ENCODE peak calls at places on chromosomes 11 and 22, in seven cellular contexts. Z is activated CD4-positive, alpha-beta T cell treated with anti-CD3 and anti-CD28 coated beads for 48 hours; S is stimulated activated CD4-positive, alpha-beta T cell treated with anti-CD3 and anti-CD28 coated beads, Interleukin-1b, Interleukin-23, amount 100 ng/mL, for 1 hour; N is progenitor cell of endocrine pancreas; Q is germinal center; W is T-cell; U is colonic mucosa. T is an unnamed sample.
A peak's percentile ranks its signal among the peaks of the same experiment; 100 is the strongest.

GRCh38 chr11:108601150-108601549 is 7.6 kb upstream of the EXPH5 start:
- DNase-seq in S (no peak), W (no peak), Q (no peak), Z (no peak), U (no peak), N (no peak), T (no peak)

GRCh38 chr11:36377759-36378553 is 81.9 kb downstream of the PRR5L start:
- DNase-seq in W (no peak), N (no peak), U (no peak), Q (no peak), Z (no peak), S (no peak), T (no peak)

GRCh38 chr11:1882265-1883238 is 9.1 kb downstream of the PRR33 start:
- DNase-seq in S (peak; percentile 81), N (peak; percentile 78), Q (peak; percentile 86), W (peak; percentile 64), Z (peak; percentile 87), U (peak; percentile 81), T (no peak)

GRCh38 chr11:12808519-12808918 is 134.3 kb downstream of the TEAD1 start:
- DNase-seq in N (no peak), Q (no peak), Z (no peak), S (no peak), W (no peak), U (no peak), T (no peak)

GRCh38 chr11:132911186-132911585 is 621.1 kb downstream of the OPCML start:
- DNase-seq in W (no peak), U (no peak), Z (no peak), S (no peak), N (no peak), Q (no peak), T (no peak)

GRCh38 chr11:34308049-34308692 is 49.6 kb downstream of the ABTB2 start:
- DNase-seq in N (no peak), W (no peak), Z (peak; percentile 6), U (no peak), S (no peak), Q (no peak), T (no peak)

GRCh38 chr11:359181-359714 is 10.1 kb upstream of the B4GALNT4 start:
- DNase-seq in U (no peak), Z (peak; percentile 59), Q (no peak), N (no peak), W (no peak), S (peak; percentile 12), T (no peak)

GRCh38 chr22:18091916-18092526 is 14.2 kb downstream of the PEX26 start:
- DNase-seq in N (no peak), S (no peak), U (peak; percentile 89), Q (no peak), Z (peak; percentile 24), W (no peak), T (no peak)

GRCh38 chr22:38618258-38618657 is 37.9 kb downstream of the FAM227A start:
- DNase-seq in Q (no peak), W (no peak), U (no peak), S (no peak), Z (no peak), N (no peak), T (no peak)

GRCh38 chr11:70433966-70434812 is 35.9 kb downstream of the CTTN start:
- DNase-seq in S (no peak), N (no peak), W (no peak), Q (peak; percentile 39), Z (no peak), U (no peak), T (no peak)

GRCh38 chr11:44307340-44308099 is 2.4 kb downstream of the ALX4 start:
- DNase-seq in U (no peak), N (no peak), S (no peak), Q (no peak), Z (no peak), W (no peak), T (no peak)

GRCh38 chr11:7611411-7611810 is 61.9 kb downstream of the CYB5R2 start:
- DNase-seq in Z (no peak), S (no peak), U (no peak), N (no peak), Q (no peak), W (no peak), T (no peak)

GRCh38 chr11:103671143-103671651 is 365.2 kb upstream of the DDI1 start:
- DNase-seq in W (no peak), Q (no peak), U (no peak), Z (no peak), S (no peak), N (no peak), T (no peak)

GRCh38 chr11:33060271-33060670 is 20.9 kb downstream of the TCP11L1 start:
- DNase-seq in U (no peak), W (no peak), S (no peak), N (no peak), Z (no peak), Q (no peak), T (no peak)

GRCh38 chr11:43549624-43550023 is 130.9 kb upstream of the HSD17B12 start:
- DNase-seq in U (no peak), Q (no peak), S (no peak), Z (no peak), N (no peak), W (no peak), T (no peak)